ENCODE peak calls at places on chromosome 13, in nine cellular contexts. P is AG04449; Z is nucleus accumbens; N is heart right ventricle; W is T follicular helper cell; E is stimulated activated CD4-positive, alpha-beta T cell treated with anti-CD3 and anti-CD28 coated beads, Interleukin-1b, Interleukin-23, amount 100 ng/mL, for 1 hour; M is omental fat pad; R is amygdala; L is foreskin fibroblast. S is an unnamed sample.

GRCh38 chr13:110127986-110128511 is 178.9 kb downstream of the COL4A1 start:
- DNase-seq in P (no peak), W (no peak), Z (no peak), R (no peak), L (no peak), M (no peak), E (no peak), N (no peak), S (no peak)

GRCh38 chr13:110045919-110046318 is 259.5 kb upstream of the IRS2 start:
- DNase-seq in N (no peak), W (no peak), P (no peak), L (no peak), Z (no peak), E (no peak), M (no peak), R (no peak), S (no peak)

GRCh38 chr13:106987435-106987800 is 419.5 kb upstream of the ARGLU1 start:
- DNase-seq in M (no peak), L (no peak), Z (no peak), E (no peak), R (no peak), N (no peak), P (no peak), W (no peak), S (no peak)

GRCh38 chr13:109576331-109576813 is 210.0 kb downstream of the IRS2 start:
- DNase-seq in L (no peak), R (no peak), E (no peak), Z (no peak), M (no peak), N (no peak), P (no peak), W (no peak), S (no peak)

GRCh38 chr13:25738342-25738771 is 313.5 kb downstream of the SHISA2 start:
- DNase-seq in R (no peak), M (no peak), L (no peak), E (no peak), N (no peak), Z (no peak), P (no peak), W (no peak), S (no peak)

GRCh38 chr13:44273991-44274810 is 99.4 kb upstream of the SERP2 start:
- DNase-seq in W (no peak), E (no peak), P (no peak), M (no peak), R (no peak), Z (no peak), L (peak; percentile 47), N (no peak), S (no peak)

GRCh38 chr13:21583496-21583895 is 20.5 kb downstream of the MICU2 start:
- DNase-seq in R (no peak), E (no peak), Z (no peak), L (peak; percentile 35), P (peak; percentile 5), W (no peak), M (no peak), N (no peak), S (no peak)

GRCh38 chr13:39942901-39943273 is 287.4 kb downstream of the COG6 start:
- DNase-seq in E (peak; percentile 25), N (peak; percentile 62), P (no peak), R (no peak), W (peak; percentile 52), Z (no peak), M (no peak), L (peak; percentile 48), S (no peak)

GRCh38 chr13:27371932-27372331 is 52.5 kb upstream of the GTF3A start:
- DNase-seq in R (no peak), W (no peak), Z (no peak), N (no peak), M (no peak), E (no peak), P (no peak), L (no peak), S (no peak)

GRCh38 chr13:30796833-30797601 is 61.7 kb downstream of the ALOX5AP start:
- DNase-seq in L (no peak), W (no peak), R (no peak), N (no peak), Z (no peak), E (no peak), M (no peak), P (no peak), S (no peak)

GRCh38 chr13:93002071-93002470 is 224.5 kb upstream of the GPC6 start:
- DNase-seq in M (no peak), L (peak; percentile 46), W (no peak), E (no peak), Z (no peak), N (no peak), R (no peak), P (no peak), S (no peak)

GRCh38 chr13:68588623-68589022 is 1358.5 kb upstream of the PCDH9 start:
- DNase-seq in W (no peak), Z (no peak), P (no peak), M (no peak), R (no peak), N (no peak), E (no peak), L (no peak), S (no peak)